ENCODE peak calls at places on chromosomes 3 and 15, in nine cellular contexts. F is EH; U is adrenal gland; C is CD4-positive, alpha-beta memory T cell; V is SK-N-MC; N is neural crest cell; Q is amniotic epithelial cell; W is H4; H is NCI-H1092 treated with DMSO at 0.1 percent for 48 hours. X is an unnamed sample.

GRCh38 chr15:40046721-40047412 is 7.9 kb upstream of the SRP14 start:
- DNase-seq in Q (peak), U (no peak), V (no peak), N (no peak), W (no peak), C (no peak), H (no peak), F (peak), X (no peak)

GRCh38 chr3:134339331-134339730 is 34.9 kb downstream of the AMOTL2 start:
- DNase-seq in U (no peak), F (no peak), H (no peak), C (no peak), N (no peak), W (no peak), Q (no peak), V (no peak), X (no peak)

GRCh38 chr3:131282379-131282778 is 99.2 kb upstream of the NUDT16 start:
- DNase-seq in Q (no peak), N (no peak), F (peak), V (no peak), H (no peak), W (no peak), C (no peak), U (no peak), X (no peak)

GRCh38 chr15:27538325-27538724 is 560.8 kb downstream of the OCA2 start:
- DNase-seq in F (no peak), W (no peak), N (no peak), V (no peak), H (peak), U (no peak), Q (no peak), C (no peak), X (no peak)

GRCh38 chr3:58161435-58162398 is 49.1 kb downstream of the DNASE1L3 start:
- DNase-seq in U (peak), Q (peak), C (no peak), V (no peak), F (peak), N (no peak), W (peak), H (no peak), X (peak)

GRCh38 chr3:57048052-57048671 is 12.3 kb upstream of the SPATA12 start:
- DNase-seq in W (no peak), N (no peak), V (no peak), F (no peak), U (peak), Q (peak), C (no peak), H (peak), X (peak)

GRCh38 chr3:175672119-175672689 is 813.1 kb downstream of the NAALADL2 start:
- DNase-seq in U (no peak), V (peak), F (peak), W (peak), H (no peak), Q (no peak), N (no peak), C (no peak), X (no peak)

GRCh38 chr3:83890763-83891135 is 1068.0 kb upstream of the CADM2 start:
- DNase-seq in W (no peak), C (no peak), H (no peak), U (no peak), N (no peak), V (no peak), Q (no peak), F (no peak), X (no peak)

GRCh38 chr3:52742418-52743041 is 28.2 kb downstream of the NEK4 start:
- DNase-seq in U (peak), V (no peak), H (no peak), C (peak), N (no peak), F (peak), W (no peak), Q (peak), X (peak)

GRCh38 chr3:196604548-196604947 is 34.9 kb upstream of the NRROS start:
- DNase-seq in N (no peak), Q (no peak), U (no peak), F (no peak), H (no peak), C (peak), W (no peak), V (no peak), X (no peak)

GRCh38 chr15:67031321-67031720 is 34.1 kb upstream of the SMAD3 start:
- DNase-seq in U (no peak), V (no peak), W (no peak), C (no peak), N (no peak), H (no peak), F (no peak), Q (no peak), X (no peak)

GRCh38 chr3:195908439-195909293 is at the start of gene TNK2:
- DNase-seq in U (peak), H (peak), V (no peak), C (peak), N (no peak), W (no peak), Q (no peak), F (peak), X (no peak)

GRCh38 chr15:59997070-59997701 is 6.9 kb upstream of the FOXB1 start:
- DNase-seq in U (no peak), Q (no peak), N (no peak), H (peak), C (peak), F (no peak), W (peak), V (no peak), X (no peak)

GRCh38 chr3:145899229-145899628 is 261.8 kb downstream of the PLOD2 start:
- DNase-seq in W (no peak), F (no peak), N (no peak), V (peak), H (no peak), Q (no peak), U (no peak), C (no peak), X (no peak)

GRCh38 chr3:87468938-87469337 is 192.6 kb upstream of the POU1F1 start:
- DNase-seq in Q (no peak), F (no peak), N (no peak), W (no peak), U (no peak), V (no peak), H (no peak), C (no peak), X (no peak)